ENCODE peak calls at places on chromosomes 11 and 22, in seven cellular contexts. G is lower lobe of right lung, I is Peyer's patch, M is NCI-H2029, K is HT1080, S is KBM-7, D is LoVo. F is an unnamed sample.

GRCh38 chr11:12693485-12694181 is 19.4 kb downstream of the TEAD1 start:
- DNase-seq in G (peak; percentile 50), I (peak; percentile 56), M (peak; percentile 88), K (peak; percentile 100), S (peak; percentile 71), D (peak; percentile 87), F (no peak)

GRCh38 chr22:35914665-35915476 is 113.8 kb downstream of the RBFOX2 start:
- DNase-seq in G (no peak), I (peak; percentile 75), M (peak; percentile 86), K (peak; percentile 82), S (peak; percentile 70), D (peak; percentile 90), F (no peak)

GRCh38 chr11:73249304-73249703 is 22.8 kb upstream of the P2RY6 start:
- DNase-seq in G (no peak), I (peak; percentile 46), M (no peak), K (peak; percentile 42), S (no peak), D (peak; percentile 35), F (peak; percentile 17)

GRCh38 chr11:93122535-93122934 is 75.3 kb downstream of the SLC36A4 start:
- DNase-seq in G (no peak), I (no peak), M (no peak), K (no peak), S (no peak), D (no peak), F (no peak)

GRCh38 chr11:128188346-128189115 is 398.8 kb downstream of the ETS1 start:
- DNase-seq in G (no peak), I (no peak), M (no peak), K (no peak), S (no peak), D (no peak), F (no peak)

GRCh38 chr11:843818-844692 is 1.4 kb downstream of the TSPAN4 start:
- DNase-seq in G (peak; percentile 96), I (peak; percentile 90), M (no peak), K (peak; percentile 96), S (no peak), D (peak; percentile 81), F (peak; percentile 96)

GRCh38 chr11:67648140-67648795 is 2.3 kb downstream of the ACY3 start:
- DNase-seq in G (no peak), I (peak; percentile 80), M (no peak), K (peak; percentile 49), S (peak; percentile 31), D (no peak), F (no peak)

GRCh38 chr11:130489716-130490115 is 41.3 kb downstream of the ADAMTS15 start:
- DNase-seq in G (no peak), I (no peak), M (no peak), K (no peak), S (no peak), D (no peak), F (no peak)

GRCh38 chr11:33411751-33412150 is 154.6 kb downstream of the HIPK3 start:
- DNase-seq in G (no peak), I (no peak), M (no peak), K (no peak), S (no peak), D (no peak), F (no peak)

GRCh38 chr22:41659941-41660340 is 28.7 kb downstream of the SNU13 start:
- DNase-seq in G (no peak), I (no peak), M (no peak), K (no peak), S (no peak), D (no peak), F (no peak)

GRCh38 chr11:69249641-69250502 is 44.1 kb upstream of the MYEOV start:
- DNase-seq in G (peak; percentile 75), I (peak; percentile 36), M (no peak), K (no peak), S (no peak), D (no peak), F (peak; percentile 47)

GRCh38 chr11:56887940-56888339 is 100.8 kb upstream of the OR5AK2 start:
- DNase-seq in G (no peak), I (no peak), M (no peak), K (no peak), S (no peak), D (no peak), F (no peak)

GRCh38 chr11:122706261-122706660 is 50.7 kb downstream of the UBASH3B start:
- DNase-seq in G (no peak), I (no peak), M (no peak), K (peak; percentile 24), S (no peak), D (no peak), F (no peak)

GRCh38 chr11:69654660-69655478 is 13.9 kb downstream of the CCND1 start:
- DNase-seq in G (no peak), I (no peak), M (peak; percentile 75), K (peak; percentile 50), S (no peak), D (peak; percentile 29), F (peak; percentile 56)

GRCh38 chr22:30472994-30473720 is 1.3 kb upstream of the SEC14L3 start:
- DNase-seq in G (no peak), I (no peak), M (no peak), K (no peak), S (no peak), D (no peak), F (no peak)

GRCh38 chr11:122398167-122398566 is 257.4 kb upstream of the UBASH3B start:
- DNase-seq in G (no peak), I (no peak), M (no peak), K (no peak), S (no peak), D (no peak), F (no peak)

GRCh38 chr11:13302440-13302958 is 24.9 kb downstream of the BMAL1 start:
- DNase-seq in G (peak; percentile 64), I (peak; percentile 34), M (no peak), K (no peak), S (no peak), D (no peak), F (no peak)

GRCh38 chr11:2448661-2449547 is 4.1 kb downstream of the KCNQ1 start:
- DNase-seq in G (no peak), I (no peak), M (no peak), K (no peak), S (no peak), D (no peak), F (no peak)

GRCh38 chr11:102390667-102391449 is 43.8 kb downstream of the BIRC2 start:
- DNase-seq in G (peak; percentile 73), I (peak; percentile 87), M (peak; percentile 28), K (peak; percentile 67), S (peak; percentile 73), D (peak; percentile 73), F (peak; percentile 72)

GRCh38 chr11:132028380-132029240 is 658.2 kb downstream of the NTM start:
- DNase-seq in G (no peak), I (peak; percentile 70), M (no peak), K (peak; percentile 42), S (peak; percentile 48), D (peak; percentile 2), F (no peak)

GRCh38 chr22:19844423-19845368 is 10.0 kb downstream of the GNB1L start:
- DNase-seq in G (peak; percentile 82), I (no peak), M (no peak), K (peak; percentile 72), S (peak; percentile 24), D (no peak), F (peak; percentile 72)

GRCh38 chr22:35480627-35481565 is 59.7 kb upstream of the RASD2 start:
- DNase-seq in G (no peak), I (peak; percentile 69), M (no peak), K (no peak), S (peak; percentile 21), D (peak; percentile 45), F (no peak)

GRCh38 chr11:62132689-62133293 is 9.0 kb downstream of the INCENP start:
- DNase-seq in G (no peak), I (peak; percentile 17), M (no peak), K (no peak), S (no peak), D (no peak), F (no peak)

GRCh38 chr11:10550503-10550902 is 9.5 kb upstream of the RNF141 start:
- DNase-seq in G (no peak), I (no peak), M (no peak), K (no peak), S (no peak), D (peak; percentile 49), F (no peak)

GRCh38 chr22:29306175-29306829 is at the start of gene GAS2L1:
- DNase-seq in G (peak; percentile 86), I (peak; percentile 85), M (peak; percentile 49), K (peak; percentile 82), S (peak; percentile 82), D (peak; percentile 84), F (peak; percentile 90)

GRCh38 chr11:74147199-74147929 is 23.4 kb downstream of the C2CD3 start:
- DNase-seq in G (no peak), I (no peak), M (no peak), K (peak; percentile 59), S (no peak), D (no peak), F (no peak)

GRCh38 chr11:63813563-63814382 is 517 bp downstream of the SPINDOC start:
- DNase-seq in G (peak; percentile 72), I (peak; percentile 66), M (peak; percentile 8), K (peak; percentile 30), S (peak; percentile 56), D (no peak), F (peak; percentile 73)

GRCh38 chr22:17836977-17837742 is 62.9 kb upstream of the BID start:
- DNase-seq in G (no peak), I (no peak), M (no peak), K (no peak), S (no peak), D (no peak), F (no peak)

GRCh38 chr11:2686360-2687222 is 13.2 kb downstream of the KCNQ1OT1 start:
- DNase-seq in G (no peak), I (peak; percentile 34), M (no peak), K (no peak), S (no peak), D (no peak), F (peak; percentile 50)

GRCh38 chr11:63663809-63664208 is 7.4 kb downstream of the ATL3 start:
- DNase-seq in G (no peak), I (no peak), M (no peak), K (peak; percentile 79), S (no peak), D (no peak), F (no peak)

GRCh38 chr11:87493516-87493915 is 455.8 kb downstream of the TMEM135 start:
- DNase-seq in G (no peak), I (no peak), M (no peak), K (no peak), S (no peak), D (no peak), F (no peak)

GRCh38 chr11:1470681-1471611 is 15.6 kb downstream of the MOB2 start:
- DNase-seq in G (peak; percentile 45), I (no peak), M (no peak), K (no peak), S (no peak), D (no peak), F (no peak)

GRCh38 chr22:42688241-42688913 is 32.3 kb downstream of the A4GALT start:
- DNase-seq in G (peak; percentile 81), I (peak; percentile 82), M (peak; percentile 46), K (peak; percentile 36), S (peak; percentile 37), D (no peak), F (peak; percentile 91)

GRCh38 chr11:47566166-47566546 is 757 bp downstream of the PTPMT1 start:
- DNase-seq in G (peak; percentile 58), I (peak; percentile 48), M (no peak), K (no peak), S (peak; percentile 57), D (no peak), F (no peak)

GRCh38 chr11:19746081-19746480 is 33.4 kb downstream of the NAV2 start:
- DNase-seq in G (no peak), I (no peak), M (no peak), K (no peak), S (no peak), D (no peak), F (no peak)

GRCh38 chr11:37087650-37088572 is 489.9 kb upstream of the RAG2 start:
- DNase-seq in G (no peak), I (no peak), M (no peak), K (no peak), S (no peak), D (no peak), F (no peak)